ENCODE peak calls at places on chromosomes 2 and 18, in six cellular contexts. One of them, this sample, is unnamed.
A peak's percentile ranks its signal among the peaks of the same experiment; 100 is the strongest.

GRCh38 chr2:96158554-96158940 is 13.3 kb upstream of the DUSP2 start:
- DNase-seq in fibroblast of lung: no peak
- DNase-seq in RWPE2: peak; percentile 38
- DNase-seq in IMR-90: no peak
- DNase-seq in HCT116: no peak
- DNase-seq in tibial nerve: no peak
- DNase-seq in this sample: no peak

GRCh38 chr2:68734688-68735525 is at the start of gene ARHGAP25:
- DNase-seq in fibroblast of lung: no peak
- DNase-seq in tibial nerve: no peak
- DNase-seq in RWPE2: no peak
- DNase-seq in HCT116: no peak
- DNase-seq in IMR-90: no peak
- DNase-seq in this sample: no peak

GRCh38 chr2:216327447-216327846 is 44.8 kb downstream of the MARCHF4 start:
- DNase-seq in fibroblast of lung: no peak
- DNase-seq in HCT116: no peak
- DNase-seq in tibial nerve: no peak
- DNase-seq in RWPE2: no peak
- DNase-seq in IMR-90: no peak
- DNase-seq in this sample: no peak

GRCh38 chr18:27428716-27429475 is 243.8 kb upstream of the CHST9 start:
- DNase-seq in tibial nerve: no peak
- DNase-seq in IMR-90: no peak
- DNase-seq in RWPE2: no peak
- DNase-seq in fibroblast of lung: no peak
- DNase-seq in HCT116: no peak
- DNase-seq in this sample: no peak

GRCh38 chr2:240584486-240585031 is 2.0 kb upstream of the CAPN10 start:
- DNase-seq in fibroblast of lung: peak; percentile 20
- DNase-seq in tibial nerve: no peak
- DNase-seq in HCT116: no peak
- DNase-seq in RWPE2: no peak
- DNase-seq in IMR-90: no peak
- DNase-seq in this sample: no peak

GRCh38 chr2:221001377-221001776 is 570.7 kb downstream of the EPHA4 start:
- DNase-seq in RWPE2: no peak
- DNase-seq in fibroblast of lung: no peak
- DNase-seq in IMR-90: no peak
- DNase-seq in tibial nerve: no peak
- DNase-seq in HCT116: no peak
- DNase-seq in this sample: no peak

GRCh38 chr18:3648695-3649094 is 198.7 kb downstream of the TGIF1 start:
- DNase-seq in fibroblast of lung: peak; percentile 23
- DNase-seq in IMR-90: no peak
- DNase-seq in HCT116: no peak
- DNase-seq in tibial nerve: no peak
- DNase-seq in RWPE2: no peak
- DNase-seq in this sample: no peak

GRCh38 chr18:3546106-3546505 is 96.1 kb downstream of the TGIF1 start:
- DNase-seq in tibial nerve: no peak
- DNase-seq in RWPE2: no peak
- DNase-seq in HCT116: no peak
- DNase-seq in fibroblast of lung: no peak
- DNase-seq in IMR-90: no peak
- DNase-seq in this sample: no peak

GRCh38 chr2:239190921-239191885 is 209.6 kb downstream of the HDAC4 start:
- DNase-seq in fibroblast of lung: no peak
- DNase-seq in RWPE2: peak; percentile 47
- DNase-seq in HCT116: no peak
- DNase-seq in tibial nerve: no peak
- DNase-seq in IMR-90: no peak
- DNase-seq in this sample: no peak

GRCh38 chr2:177727577-177728351 is 335.2 kb downstream of the AGPS start:
- DNase-seq in HCT116: no peak
- DNase-seq in IMR-90: no peak
- DNase-seq in RWPE2: no peak
- DNase-seq in fibroblast of lung: no peak
- DNase-seq in tibial nerve: no peak
- DNase-seq in this sample: no peak

GRCh38 chr2:197159681-197160211 is 150.8 kb downstream of the ANKRD44 start:
- DNase-seq in tibial nerve: no peak
- DNase-seq in RWPE2: no peak
- DNase-seq in HCT116: peak; percentile 50
- DNase-seq in fibroblast of lung: peak; percentile 45
- DNase-seq in IMR-90: peak; percentile 85
- DNase-seq in this sample: no peak

GRCh38 chr2:47720036-47720435 is 62.9 kb upstream of the MSH6 start:
- DNase-seq in RWPE2: no peak
- DNase-seq in IMR-90: no peak
- DNase-seq in fibroblast of lung: peak; percentile 43
- DNase-seq in tibial nerve: no peak
- DNase-seq in HCT116: no peak
- DNase-seq in this sample: no peak

GRCh38 chr2:177983183-177983788 is 89.3 kb downstream of the PDE11A start:
- DNase-seq in tibial nerve: no peak
- DNase-seq in fibroblast of lung: peak; percentile 48
- DNase-seq in IMR-90: peak; percentile 71
- DNase-seq in HCT116: peak; percentile 34
- DNase-seq in RWPE2: no peak
- DNase-seq in this sample: peak; percentile 47

GRCh38 chr2:1515986-1516797 is 102.9 kb downstream of the TPO start:
- DNase-seq in fibroblast of lung: no peak
- DNase-seq in tibial nerve: no peak
- DNase-seq in IMR-90: no peak
- DNase-seq in RWPE2: peak; percentile 33
- DNase-seq in HCT116: no peak
- DNase-seq in this sample: no peak

GRCh38 chr2:215767625-215768024 is 245.7 kb downstream of the MREG start:
- DNase-seq in RWPE2: no peak
- DNase-seq in fibroblast of lung: no peak
- DNase-seq in tibial nerve: no peak
- DNase-seq in IMR-90: no peak
- DNase-seq in HCT116: no peak
- DNase-seq in this sample: no peak

GRCh38 chr2:182359027-182360011 is 67.5 kb downstream of the PDE1A start:
- DNase-seq in RWPE2: no peak
- DNase-seq in fibroblast of lung: peak; percentile 80
- DNase-seq in IMR-90: peak; percentile 72
- DNase-seq in tibial nerve: no peak
- DNase-seq in HCT116: no peak
- DNase-seq in this sample: no peak

GRCh38 chr2:113185643-113186315 is 12.0 kb downstream of the PSD4 start:
- DNase-seq in fibroblast of lung: no peak
- DNase-seq in tibial nerve: no peak
- DNase-seq in HCT116: no peak
- DNase-seq in IMR-90: no peak
- DNase-seq in RWPE2: no peak
- DNase-seq in this sample: no peak

GRCh38 chr18:61898576-61899205 is 5.9 kb upstream of the RNF152 start:
- DNase-seq in HCT116: no peak
- DNase-seq in IMR-90: no peak
- DNase-seq in fibroblast of lung: no peak
- DNase-seq in RWPE2: no peak
- DNase-seq in tibial nerve: no peak
- DNase-seq in this sample: no peak

GRCh38 chr2:31429759-31430438 is 15.4 kb upstream of the XDH start:
- DNase-seq in RWPE2: peak; percentile 88
- DNase-seq in HCT116: peak; percentile 48
- DNase-seq in tibial nerve: no peak
- DNase-seq in IMR-90: peak; percentile 50
- DNase-seq in fibroblast of lung: no peak
- DNase-seq in this sample: no peak

GRCh38 chr2:65030481-65030880 is 25.7 kb upstream of the CEP68 start:
- DNase-seq in HCT116: no peak
- DNase-seq in tibial nerve: no peak
- DNase-seq in RWPE2: no peak
- DNase-seq in fibroblast of lung: no peak
- DNase-seq in IMR-90: no peak
- DNase-seq in this sample: no peak

GRCh38 chr2:113141451-113141850 is 14.1 kb downstream of the IL1RN start:
- DNase-seq in fibroblast of lung: no peak
- DNase-seq in IMR-90: no peak
- DNase-seq in RWPE2: no peak
- DNase-seq in tibial nerve: no peak
- DNase-seq in HCT116: no peak
- DNase-seq in this sample: no peak

GRCh38 chr2:164420787-164421186 is 200.5 kb downstream of the GRB14 start:
- DNase-seq in RWPE2: no peak
- DNase-seq in HCT116: no peak
- DNase-seq in IMR-90: no peak
- DNase-seq in fibroblast of lung: no peak
- DNase-seq in tibial nerve: no peak
- DNase-seq in this sample: no peak

GRCh38 chr18:37564796-37565137 is 831 bp downstream of the CELF4 start:
- DNase-seq in HCT116: no peak
- DNase-seq in tibial nerve: no peak
- DNase-seq in RWPE2: no peak
- DNase-seq in fibroblast of lung: peak; percentile 48
- DNase-seq in IMR-90: peak; percentile 21
- DNase-seq in this sample: no peak

GRCh38 chr2:27647737-27648136 is 15.7 kb downstream of the SUPT7L start:
- DNase-seq in RWPE2: no peak
- DNase-seq in HCT116: no peak
- DNase-seq in tibial nerve: no peak
- DNase-seq in fibroblast of lung: no peak
- DNase-seq in IMR-90: no peak
- DNase-seq in this sample: no peak
- H3K27ac ChIP-seq in RWPE2: no peak overlapping the region
- H3K27ac ChIP-seq in HCT116: no peak overlapping the region
- H3K27ac ChIP-seq in tibial nerve: no peak overlapping the region
- H3K27ac ChIP-seq in fibroblast of lung: no peak overlapping the region
- H3K27ac ChIP-seq in IMR-90: no peak overlapping the region
- H3K27ac ChIP-seq in this sample: no peak overlapping the region

GRCh38 chr18:47151457-47151856 is 1.2 kb upstream of the HDHD2 start:
- DNase-seq in fibroblast of lung: no peak
- DNase-seq in RWPE2: no peak
- DNase-seq in IMR-90: no peak
- DNase-seq in tibial nerve: no peak
- DNase-seq in HCT116: no peak
- DNase-seq in this sample: no peak
- H3K4me3 ChIP-seq in fibroblast of lung: peak overlapping the region; percentile 95
- H3K4me3 ChIP-seq in RWPE2: peak overlapping the region; percentile 56
- H3K4me3 ChIP-seq in IMR-90: no peak overlapping the region
- H3K4me3 ChIP-seq in tibial nerve: no peak overlapping the region
- H3K4me3 ChIP-seq in HCT116: peak overlapping the region; percentile 90
- H3K4me3 ChIP-seq in this sample: no peak overlapping the region

GRCh38 chr2:189020179-189020578 is 46.0 kb downstream of the COL3A1 start:
- DNase-seq in HCT116: no peak
- DNase-seq in tibial nerve: no peak
- DNase-seq in RWPE2: no peak
- DNase-seq in fibroblast of lung: no peak
- DNase-seq in IMR-90: no peak
- DNase-seq in this sample: no peak

GRCh38 chr2:189022002-189022401 is 47.8 kb downstream of the COL3A1 start:
- DNase-seq in IMR-90: peak; percentile 93
- DNase-seq in fibroblast of lung: peak; percentile 96
- DNase-seq in HCT116: no peak
- DNase-seq in RWPE2: no peak
- DNase-seq in tibial nerve: no peak
- DNase-seq in this sample: peak; percentile 78

GRCh38 chr2:189022492-189022891 is 48.3 kb downstream of the COL3A1 start:
- DNase-seq in IMR-90: peak; percentile 54
- DNase-seq in RWPE2: no peak
- DNase-seq in fibroblast of lung: peak; percentile 90
- DNase-seq in tibial nerve: no peak
- DNase-seq in HCT116: no peak
- DNase-seq in this sample: peak; percentile 65

DNA sequence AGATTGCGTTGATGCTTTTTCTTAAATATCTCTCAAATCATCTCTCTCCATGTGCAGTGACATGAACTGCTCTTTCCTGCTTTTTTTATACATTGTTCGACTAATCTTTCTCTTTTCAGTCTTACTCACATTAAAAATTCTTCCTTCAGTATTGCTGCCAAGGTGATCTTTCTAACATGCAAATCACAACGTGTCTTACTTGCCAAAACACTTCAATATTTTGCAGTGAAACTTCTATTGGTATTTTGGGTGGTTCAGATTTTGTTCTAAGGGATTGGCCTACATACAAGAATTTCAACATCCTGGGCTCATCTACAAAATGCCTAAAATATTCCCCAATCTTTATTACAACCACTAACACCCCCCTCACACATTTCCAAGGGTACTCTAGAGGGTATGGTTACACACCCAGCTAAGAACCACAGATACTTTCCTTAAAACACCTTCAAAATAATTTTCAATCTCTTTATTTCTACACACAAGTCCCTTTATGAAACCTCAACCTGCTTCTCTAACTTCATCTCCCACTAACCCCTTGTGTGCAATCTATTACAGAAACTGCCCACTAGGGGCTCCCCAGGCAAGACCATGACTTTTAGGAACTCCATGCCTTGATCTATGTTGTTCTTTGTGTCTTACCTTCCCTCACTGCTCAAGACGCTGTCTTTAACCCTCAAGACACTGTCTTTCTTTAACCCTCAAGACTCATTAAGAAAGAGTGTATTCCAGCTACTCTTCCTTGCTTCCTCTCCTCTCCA is 50.9 kb downstream of the COL3A1 start:
- DNase-seq in HCT116: peak; percentile 23
- DNase-seq in tibial nerve: no peak
- DNase-seq in RWPE2: no peak
- DNase-seq in fibroblast of lung: no peak
- DNase-seq in IMR-90: no peak
- DNase-seq in this sample: no peak
- TF ChIP-seq CTCF in HCT116: peak; percentile 71
- TF ChIP-seq CTCF in tibial nerve: no peak
- TF ChIP-seq CTCF in RWPE2: peak; percentile 36
- TF ChIP-seq CTCF in fibroblast of lung: peak; percentile 50
- TF ChIP-seq CTCF in IMR-90: peak; percentile 37
- TF ChIP-seq CTCF in this sample: peak; percentile 49

DNA sequence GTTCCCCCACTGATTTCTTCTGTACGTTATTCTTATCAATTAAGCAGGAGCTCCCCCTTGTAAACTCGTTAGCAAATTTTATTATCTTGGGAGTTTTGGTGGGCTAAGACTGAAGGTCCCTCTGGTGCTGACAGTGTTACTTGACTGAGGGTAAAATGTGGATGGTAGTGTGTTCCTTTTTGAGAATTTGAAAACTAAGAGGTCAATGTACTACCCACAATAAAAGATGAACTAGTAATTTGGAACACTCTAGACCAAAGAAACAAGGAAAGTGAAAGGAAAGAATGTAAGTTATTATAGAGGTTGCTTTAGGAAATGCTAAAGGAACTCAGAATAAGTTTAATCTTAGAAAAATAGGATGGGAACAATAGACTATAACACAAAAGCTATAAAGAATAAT is 35.1 kb downstream of the YWHAQ start:
- DNase-seq in RWPE2: no peak
- DNase-seq in HCT116: no peak
- DNase-seq in IMR-90: no peak
- DNase-seq in tibial nerve: no peak
- DNase-seq in fibroblast of lung: no peak
- DNase-seq in this sample: no peak
- H3K27ac ChIP-seq in RWPE2: peak overlapping the region; percentile 33
- H3K27ac ChIP-seq in HCT116: peak overlapping the region; percentile 78
- H3K27ac ChIP-seq in IMR-90: no peak overlapping the region
- H3K27ac ChIP-seq in tibial nerve: peak overlapping the region; percentile 82
- H3K27ac ChIP-seq in fibroblast of lung: peak overlapping the region; percentile 23
- H3K27ac ChIP-seq in this sample: no peak overlapping the region

DNA sequence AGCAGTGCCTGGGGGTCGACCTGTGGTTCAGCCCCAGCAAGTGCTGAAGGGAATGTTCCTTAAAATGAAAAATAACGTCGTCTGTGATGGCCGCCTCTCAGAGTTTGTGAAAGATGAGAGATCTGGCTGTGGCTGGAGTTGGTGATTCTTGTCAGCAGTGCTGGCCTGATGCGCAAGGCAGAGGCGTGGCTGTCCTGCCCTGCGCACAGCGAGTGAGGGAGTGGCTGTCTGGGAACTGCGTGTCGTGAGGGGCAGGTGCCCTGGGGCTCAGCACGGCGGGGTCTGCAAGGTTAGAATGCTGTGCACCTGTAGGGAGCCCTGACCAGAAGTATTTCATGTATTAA is 8.8 kb downstream of the NFATC1 start:
- DNase-seq in fibroblast of lung: no peak
- DNase-seq in tibial nerve: no peak
- DNase-seq in HCT116: no peak
- DNase-seq in IMR-90: no peak
- DNase-seq in RWPE2: no peak
- DNase-seq in this sample: no peak
- H3K4me3 ChIP-seq in fibroblast of lung: no peak overlapping the region
- H3K4me3 ChIP-seq in tibial nerve: no peak overlapping the region
- H3K4me3 ChIP-seq in HCT116: no peak overlapping the region
- H3K4me3 ChIP-seq in IMR-90: no peak overlapping the region
- H3K4me3 ChIP-seq in RWPE2: no peak overlapping the region
- H3K4me3 ChIP-seq in this sample: no peak overlapping the region